ENCODE peak calls at places on chromosomes 13 and 19, in five cellular contexts. S is HCT116, X is OCI-LY7, O is GM23338, P is hepatocyte. T is an unnamed sample.
A peak's percentile ranks its signal among the peaks of the same experiment; 100 is the strongest.

GRCh38 chr13:75345191-75345590 is 136.8 kb downstream of the TBC1D4 start:
- DNase-seq in S (no peak), O (no peak), X (no peak), P (no peak), T (no peak)

GRCh38 chr13:22499919-22500318 is 680.9 kb upstream of the SGCG start:
- DNase-seq in P (no peak), X (no peak), S (no peak), O (no peak), T (no peak)

GRCh38 chr13:31697290-31697689 is 42.0 kb upstream of the RXFP2 start:
- DNase-seq in X (no peak), S (no peak), O (no peak), P (no peak), T (no peak)

GRCh38 chr13:36131215-36131930 is at the start of gene DCLK1:
- DNase-seq in P (peak; percentile 60), S (no peak), O (peak; percentile 87), X (no peak), T (no peak)

GRCh38 chr13:24929196-24929595 is 165.2 kb downstream of the RNF17 start:
- DNase-seq in O (no peak), S (no peak), P (no peak), X (no peak), T (no peak)

GRCh38 chr13:74747186-74747955 is 613.2 kb upstream of the KLF12 start:
- DNase-seq in O (no peak), P (no peak), S (no peak), X (no peak), T (no peak)

GRCh38 chr13:50513528-50513863 is 330.0 kb downstream of the DLEU7 start:
- DNase-seq in S (no peak), O (no peak), X (peak; percentile 46), P (no peak), T (no peak)

GRCh38 chr13:113167575-113167974 is 9.1 kb downstream of the PROZ start:
- DNase-seq in X (no peak), S (no peak), O (no peak), P (no peak), T (no peak)

GRCh38 chr13:110942248-110942981 is 27.5 kb upstream of the ANKRD10 start:
- DNase-seq in O (no peak), P (no peak), S (no peak), X (no peak), T (no peak)

GRCh38 chr13:40813662-40814454 is 24.4 kb downstream of the SLC25A15 start:
- DNase-seq in P (peak; percentile 35), X (peak; percentile 73), O (peak; percentile 78), S (no peak), T (peak; percentile 53)

GRCh38 chr13:78160793-78161192 is 242.2 kb upstream of the EDNRB start:
- DNase-seq in O (no peak), P (no peak), X (no peak), S (no peak), T (peak; percentile 17)

GRCh38 chr19:4061178-4061682 is 5.5 kb downstream of the ZBTB7A start:
- DNase-seq in X (peak; percentile 46), S (no peak), O (peak; percentile 60), P (peak; percentile 85), T (peak; percentile 51)

GRCh38 chr19:4524808-4525562 is 6.7 kb upstream of the PLIN4 start:
- DNase-seq in X (peak; percentile 45), P (peak; percentile 47), S (peak; percentile 8), O (peak; percentile 80), T (peak; percentile 70)

GRCh38 chr13:42696191-42696590 is 85.2 kb upstream of the FAM216B start:
- DNase-seq in X (no peak), O (no peak), S (no peak), P (peak; percentile 23), T (peak; percentile 80)

GRCh38 chr13:75581874-75582640 is 32.5 kb downstream of the UCHL3 start:
- DNase-seq in P (no peak), S (no peak), X (no peak), O (no peak), T (no peak)

GRCh38 chr13:99654076-99654475 is 152.8 kb downstream of the TM9SF2 start:
- DNase-seq in P (no peak), O (no peak), S (no peak), X (no peak), T (no peak)

GRCh38 chr13:99653526-99653925 is 152.3 kb downstream of the TM9SF2 start:
- DNase-seq in P (no peak), O (no peak), X (no peak), S (no peak), T (no peak)

GRCh38 chr13:99656843-99657506 is 155.7 kb downstream of the TM9SF2 start:
- DNase-seq in S (no peak), O (no peak), P (no peak), X (no peak), T (no peak)

GRCh38 chr13:99656092-99656745 is 154.9 kb downstream of the TM9SF2 start:
- DNase-seq in O (peak; percentile 93), P (peak; percentile 92), S (peak; percentile 55), X (peak; percentile 45), T (peak; percentile 72)

DNA sequence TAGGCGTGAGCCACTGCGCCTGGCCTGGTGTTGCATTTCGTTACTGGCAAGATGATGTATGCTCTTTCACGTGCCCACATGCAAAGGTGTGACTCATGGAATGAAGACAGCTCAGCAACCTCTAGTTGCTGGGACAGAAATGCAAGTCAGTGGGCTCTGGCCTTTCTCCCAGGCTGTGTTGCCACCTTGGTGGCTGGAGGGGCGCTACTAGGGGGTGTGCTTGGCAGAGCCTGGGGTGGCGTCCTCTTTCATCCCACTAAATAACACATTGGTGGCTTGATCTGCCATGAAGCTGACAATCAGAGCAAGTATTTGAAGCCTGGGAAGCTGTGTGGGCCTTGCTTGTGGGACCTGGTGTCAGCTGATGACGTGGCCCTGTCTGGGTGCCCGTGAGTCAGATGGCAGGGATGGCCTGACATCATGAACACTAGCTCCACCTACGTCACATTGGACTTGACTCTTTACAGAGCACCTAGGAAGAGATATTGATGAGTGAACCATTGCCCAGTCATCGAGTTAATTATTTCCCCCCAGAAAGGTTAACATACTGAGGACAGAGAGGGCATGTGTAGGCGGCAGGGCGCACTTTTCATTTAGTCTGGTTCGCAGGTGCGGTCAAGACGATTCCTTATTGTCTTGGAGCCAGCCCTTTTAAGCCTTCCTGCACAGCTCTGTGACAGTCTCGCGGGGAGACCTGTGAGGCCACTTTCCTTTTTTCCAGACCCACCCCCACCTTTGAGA is 154.2 kb downstream of the TM9SF2 start:
- DNase-seq in S (peak; percentile 90), O (no peak), P (peak; percentile 85), X (no peak), T (peak; percentile 17)
- H3K9me2 ChIP-seq in S (no peaks in the 10 kb centered on the region), O (no peaks in the 10 kb centered on the region), P (no peaks in the 10 kb centered on the region), X (no peaks in the 10 kb centered on the region), T (no peaks in the 10 kb centered on the region)

GRCh38 chr13:46676378-46676725 is 120.6 kb downstream of the ESD start:
- DNase-seq in O (no peak), X (no peak), P (no peak), S (no peak), T (peak; percentile 36)

GRCh38 chr13:46668302-46668720 is 115.3 kb downstream of the LRCH1 start:
- DNase-seq in X (peak; percentile 18), S (no peak), O (no peak), P (no peak), T (peak; percentile 62)

GRCh38 chr13:46675016-46675415 is 121.9 kb downstream of the ESD start:
- DNase-seq in O (no peak), X (no peak), P (no peak), S (no peak), T (no peak)

GRCh38 chr13:46668906-46669525 is 116.0 kb downstream of the LRCH1 start:
- DNase-seq in O (no peak), P (no peak), X (no peak), S (no peak), T (no peak)

DNA sequence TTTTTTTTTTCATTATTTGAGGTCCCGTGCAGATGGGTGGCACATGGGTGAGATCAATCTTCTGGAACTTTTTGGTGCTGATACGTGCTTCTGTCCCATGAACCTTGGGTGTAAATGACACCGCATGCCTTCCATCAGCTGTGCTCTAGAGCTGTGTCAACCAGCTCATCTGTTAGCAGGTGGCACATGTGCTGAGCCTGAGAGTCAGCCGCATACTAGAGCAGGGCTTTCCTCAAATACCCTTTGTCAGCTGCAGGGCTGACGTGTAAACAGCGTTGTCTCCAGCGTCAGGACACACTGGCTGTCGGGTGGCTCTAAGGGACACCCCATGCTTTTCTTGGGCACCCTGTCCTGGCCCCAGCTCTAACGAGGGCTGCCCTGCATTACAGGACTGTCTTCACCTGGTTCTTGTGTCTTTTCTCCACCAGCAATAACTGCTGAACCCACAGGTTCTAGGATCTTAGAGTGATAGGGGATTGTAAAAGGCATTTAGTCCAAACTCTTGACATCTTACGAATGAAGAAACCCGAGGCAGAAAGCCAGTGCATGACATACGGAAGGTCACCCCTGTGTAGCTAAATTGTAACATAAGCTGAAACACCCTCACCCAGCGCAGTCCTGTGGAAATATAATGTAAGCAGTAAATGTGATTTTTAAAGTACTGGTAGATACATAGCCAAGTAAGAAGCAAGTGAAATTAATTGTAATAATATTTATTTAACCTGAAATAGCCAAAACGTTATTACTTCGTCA is 119.5 kb downstream of the LRCH1 start:
- DNase-seq in O (no peak), X (no peak), P (no peak), S (no peak), T (no peak)
- H3K36me3 ChIP-seq in O (no peaks in the 10 kb centered on the region), X (peaks cover 69% of the 10 kb centered on the region), P (no peaks in the 10 kb centered on the region), S (no peaks in the 10 kb centered on the region), T (no peaks in the 10 kb centered on the region)

GRCh38 chr19:41263850-41264580 is at the start of gene HNRNPUL1:
- DNase-seq in O (peak; percentile 100), X (peak; percentile 100), S (peak; percentile 100), P (peak; percentile 99), T (peak; percentile 99)
- TF ChIP-seq CTCF in O (peak; percentile 18), X (peak; percentile 64), S (peak; percentile 22), P (peak; percentile 39), T (peak; percentile 31)

DNA sequence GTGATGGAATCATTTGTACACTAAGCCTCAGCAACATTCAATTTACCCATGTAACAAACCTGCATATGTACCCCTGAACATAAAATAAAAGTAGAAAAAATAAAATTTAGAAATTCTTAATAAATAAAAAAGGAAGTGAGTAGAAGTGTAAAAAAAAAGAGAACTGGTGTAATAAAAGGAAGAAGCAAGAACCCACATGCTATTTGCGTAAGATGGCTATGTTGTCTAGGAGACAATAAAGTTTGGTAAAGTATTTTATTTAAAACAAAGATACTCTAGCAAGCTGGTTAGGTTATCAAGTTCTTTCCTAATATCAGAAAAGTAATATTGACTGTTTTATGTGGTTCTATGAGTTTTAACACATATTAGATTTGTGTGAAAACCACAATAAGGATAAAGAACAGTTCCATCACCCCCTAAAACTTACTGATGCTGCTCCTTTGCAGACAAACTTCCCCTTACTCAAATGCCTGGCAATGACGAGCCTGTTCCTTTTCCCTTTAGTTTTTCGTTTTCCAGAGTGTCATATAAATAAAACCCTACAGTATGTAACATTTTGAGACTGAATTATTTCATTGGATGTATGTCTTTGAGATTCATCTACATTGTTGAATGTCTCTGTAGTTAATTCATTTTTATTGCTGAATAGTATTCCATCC is 98.9 kb downstream of the TNFSF13B start:
- DNase-seq in X (no peak), O (no peak), S (no peak), P (no peak), T (no peak)
- H3K9me2 ChIP-seq in X (no peaks in the 10 kb centered on the region), O (peaks cover 6% of the 10 kb centered on the region), S (no peaks in the 10 kb centered on the region), P (no peaks in the 10 kb centered on the region), T (no peaks in the 10 kb centered on the region)

GRCh38 chr19:29819300-29819699 is 7.5 kb downstream of the CCNE1 start:
- DNase-seq in S (no peak), X (no peak), P (no peak), O (no peak), T (no peak)
- H3K36me3 ChIP-seq in S (peaks cover 35% of the 10 kb centered on the region), X (peaks cover 79% of the 10 kb centered on the region), P (no peaks in the 10 kb centered on the region), O (peaks cover 39% of the 10 kb centered on the region), T (peaks cover 4% of the 10 kb centered on the region)